ENCODE peak calls at places on chromosomes 3 and 15, in four cellular contexts. A is H9, C is Calu3, S is astrocyte of the spinal cord. J is an unnamed sample.

GRCh38 chr15:39786444-39787056 is 3.9 kb upstream of the FSIP1 start:
- DNase-seq in A (no peak), C (peak), S (peak), J (peak)

GRCh38 chr3:72163809-72164634 is 379.1 kb upstream of the PROK2 start:
- DNase-seq in A (no peak), C (no peak), S (no peak), J (no peak)

GRCh38 chr15:71679223-71680078 is 130.9 kb upstream of the NR2E3 start:
- DNase-seq in A (no peak), C (no peak), S (peak), J (no peak)

GRCh38 chr15:67433495-67434099 is 87.3 kb upstream of the C15orf61 start:
- DNase-seq in A (peak), C (peak), S (peak), J (peak)

GRCh38 chr15:56919708-56920637 is 1.5 kb downstream of the TCF12 start:
- DNase-seq in A (peak), C (peak), S (peak), J (peak)

GRCh38 chr3:156760333-156760732 is 65.8 kb upstream of the LEKR1 start:
- DNase-seq in A (no peak), C (no peak), S (no peak), J (no peak)

GRCh38 chr15:32718082-32718821 is 448 bp downstream of the GREM1 start:
- DNase-seq in A (peak), C (no peak), S (peak), J (no peak)

GRCh38 chr3:192864943-192865342 is 52.7 kb downstream of the MB21D2 start:
- DNase-seq in A (no peak), C (no peak), S (no peak), J (no peak)

GRCh38 chr3:132543016-132543739 is 53.9 kb upstream of the ACKR4 start:
- DNase-seq in A (no peak), C (peak), S (peak), J (peak)

GRCh38 chr3:37291275-37291700 is 116.9 kb upstream of the LRRFIP2 start:
- DNase-seq in A (no peak), C (no peak), S (peak), J (peak)

GRCh38 chr3:100740207-100740606 is 30.9 kb downstream of the TFG start:
- DNase-seq in A (no peak), C (no peak), S (no peak), J (no peak)

GRCh38 chr3:119323401-119324107 is 29.4 kb downstream of the ARHGAP31 start:
- DNase-seq in A (peak), C (peak), S (no peak), J (no peak)

GRCh38 chr15:70140543-70141375 is 43.0 kb upstream of the TLE3 start:
- DNase-seq in A (peak), C (peak), S (peak), J (peak)

GRCh38 chr3:18211116-18211515 is 214.0 kb downstream of the SATB1 start:
- DNase-seq in A (no peak), C (no peak), S (peak), J (no peak)

GRCh38 chr15:78751602-78751979 is 59.7 kb downstream of the ADAMTS7 start:
- DNase-seq in A (no peak), C (no peak), S (no peak), J (no peak)

GRCh38 chr15:62752687-62753517 is 289.6 kb upstream of the TPM1 start:
- DNase-seq in A (no peak), C (no peak), S (peak), J (no peak)

GRCh38 chr15:67133026-67133425 is 67.6 kb downstream of the SMAD3 start:
- DNase-seq in A (no peak), C (no peak), S (no peak), J (no peak)

GRCh38 chr3:12423918-12424634 is 60.2 kb upstream of the TSEN2 start:
- DNase-seq in A (no peak), C (no peak), S (peak), J (peak)

GRCh38 chr3:82715091-82715856 is 953.8 kb upstream of the GBE1 start:
- DNase-seq in A (no peak), C (no peak), S (no peak), J (no peak)

GRCh38 chr3:148203263-148204010 is 494.3 kb upstream of the AGTR1 start:
- DNase-seq in A (no peak), C (no peak), S (no peak), J (no peak)

GRCh38 chr3:161630791-161631190 is 134.2 kb downstream of the OTOL1 start:
- DNase-seq in A (no peak), C (no peak), S (peak), J (peak)

GRCh38 chr3:169634618-169635236 is 28.8 kb downstream of the MECOM start:
- DNase-seq in A (no peak), C (peak), S (no peak), J (peak)

GRCh38 chr3:39962566-39962965 is 153.2 kb downstream of the MYRIP start:
- DNase-seq in A (no peak), C (no peak), S (peak), J (no peak)

GRCh38 chr3:57298041-57298440 is 5.6 kb upstream of the ASB14 start:
- DNase-seq in A (no peak), C (peak), S (peak), J (peak)

GRCh38 chr15:68054658-68055223 is 626 bp downstream of the PIAS1 start:
- DNase-seq in A (peak), C (peak), S (peak), J (peak)

DNA sequence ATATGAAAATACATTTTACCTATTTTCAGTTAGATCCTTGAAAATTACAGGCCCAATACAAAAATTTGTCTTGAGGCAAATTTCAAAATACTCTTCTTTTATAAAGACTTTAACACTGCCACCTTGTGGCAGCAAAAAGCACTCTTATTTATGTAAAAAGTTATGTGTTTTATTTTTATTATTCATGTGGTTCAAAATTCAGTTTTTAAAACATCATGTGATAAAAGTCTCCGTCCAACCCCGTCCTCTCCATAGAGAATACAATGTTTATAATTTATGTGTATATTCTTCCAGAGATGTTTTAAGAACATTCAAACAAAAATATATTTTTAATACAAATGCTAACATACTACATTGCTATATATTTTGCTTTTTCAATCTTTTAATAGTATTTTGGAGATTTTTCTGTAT is 36.9 kb upstream of the TRIM59 start:
- DNase-seq in A (no peak), C (peak), S (peak), J (peak)
- TF ChIP-seq CTCF in A (peak), C (peak), S (peak), J (peak)

DNA sequence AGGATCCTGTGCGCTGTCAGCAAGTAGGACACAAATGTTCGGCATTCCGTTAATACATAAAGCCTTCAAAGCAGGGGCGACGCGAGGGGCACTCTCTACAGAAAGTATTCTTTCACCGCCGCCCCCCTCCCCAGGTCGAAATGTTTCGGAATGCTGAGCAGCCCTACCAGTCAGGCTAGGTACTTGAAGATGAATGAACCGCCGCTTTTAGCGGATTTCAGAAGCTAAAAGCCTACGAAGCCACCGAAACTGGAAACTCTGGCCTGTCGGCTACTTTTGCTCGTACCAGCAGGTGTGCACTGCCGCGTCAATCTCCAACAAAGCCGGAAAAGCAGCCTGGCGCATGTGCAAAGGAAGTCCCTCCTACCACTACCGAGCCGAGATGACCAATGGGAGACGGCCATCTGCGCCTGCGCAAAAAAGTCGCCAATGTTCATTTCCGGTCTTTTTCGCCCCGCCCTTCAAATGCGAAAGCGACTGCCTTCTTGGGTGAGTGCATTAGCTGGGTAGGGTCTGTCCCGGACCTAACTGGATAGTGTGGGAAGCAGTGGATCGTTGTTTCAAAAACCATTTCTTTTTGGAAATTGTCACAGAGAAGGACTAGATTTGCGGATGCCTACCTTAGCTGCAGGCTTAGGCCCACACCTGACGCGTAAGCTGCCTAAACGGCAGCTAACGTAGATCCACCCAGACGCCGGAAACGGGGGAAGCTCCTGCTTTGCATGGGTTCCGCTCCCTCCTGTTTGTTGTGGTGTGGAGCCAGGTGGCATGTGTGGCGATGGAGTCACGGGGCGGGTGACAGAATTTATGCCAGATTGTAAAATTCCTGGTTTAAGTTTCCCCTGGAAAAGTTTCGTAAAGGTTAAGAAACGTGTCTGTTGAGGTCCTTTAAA is at the start of gene WDR5B:
- DNase-seq in A (peak), C (peak), S (peak), J (peak)
- TF ChIP-seq CTCF in A (no peak), C (peak), S (no peak), J (no peak)

GRCh38 chr15:77497108-77497737 is 76.5 kb downstream of the HMG20A start:
- DNase-seq in A (peak), C (no peak), S (peak), J (peak)
- TF ChIP-seq CTCF in A (peak), C (no peak), S (no peak), J (no peak)

GRCh38 chr3:5057217-5057616 is 64.9 kb upstream of the ARL8B start:
- DNase-seq in A (no peak), C (no peak), S (no peak), J (no peak)
- TF ChIP-seq CTCF in A (no peak), C (no peak), S (no peak), J (no peak)

DNA sequence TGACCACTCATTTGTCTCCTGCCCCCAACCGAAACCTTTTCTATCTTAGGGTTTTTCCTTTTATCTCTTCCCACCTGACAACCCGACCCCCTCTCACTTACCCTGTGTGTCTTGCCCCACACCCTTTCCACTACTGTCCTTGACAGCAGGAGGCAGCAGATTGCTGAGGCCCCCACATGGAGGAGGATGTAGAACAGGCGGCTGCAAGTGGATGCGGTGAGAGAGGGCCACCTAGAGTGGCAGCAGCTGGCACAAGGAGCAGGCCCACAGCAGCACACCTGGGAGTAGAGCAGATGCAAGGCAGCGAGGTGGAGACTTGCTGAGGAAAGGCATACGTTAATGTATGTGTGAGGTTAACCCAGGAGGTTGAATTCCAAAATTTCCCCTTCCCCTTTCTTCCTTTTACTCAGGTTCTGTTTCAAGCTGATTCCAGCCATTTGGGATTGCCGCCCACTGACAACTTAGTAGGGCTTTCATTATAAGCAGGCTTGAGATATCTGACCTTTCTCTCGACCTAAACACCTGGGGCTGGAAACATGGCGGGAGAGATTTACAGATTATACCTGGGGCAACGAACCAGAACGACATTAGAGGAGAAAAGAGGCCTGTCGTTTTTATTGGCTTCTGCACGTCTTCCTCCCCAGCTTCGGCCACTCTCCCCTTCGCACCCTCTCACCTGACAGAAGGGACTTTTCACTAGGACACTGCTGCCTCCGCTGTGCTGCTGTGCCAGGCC is 643 bp downstream of the SERINC4 start:
- DNase-seq in A (peak), C (no peak), S (no peak), J (no peak)
- TF ChIP-seq CTCF in A (no peak), C (no peak), S (no peak), J (no peak)

DNA sequence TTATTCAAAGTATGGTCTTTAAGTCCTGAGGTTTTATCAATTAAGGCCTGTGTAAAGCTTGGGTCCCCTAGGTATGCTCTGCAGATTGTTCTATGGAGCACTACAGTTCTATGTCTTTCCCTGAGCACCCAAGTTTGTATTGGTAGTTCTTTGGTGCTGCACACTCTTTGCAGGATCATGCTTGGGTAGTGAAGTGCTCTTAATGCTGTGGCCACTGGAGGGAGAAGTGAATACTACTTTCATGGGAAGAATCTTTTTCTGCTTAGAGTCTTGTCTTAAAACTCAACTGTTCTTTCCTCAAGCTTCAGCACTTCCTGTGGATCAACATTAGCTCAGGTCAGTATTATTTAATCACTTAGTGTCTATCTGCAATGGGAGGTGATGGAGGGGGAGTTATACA is 93.6 kb upstream of the CFAP20DC start:
- DNase-seq in A (no peak), C (no peak), S (no peak), J (peak)
- TF ChIP-seq CTCF in A (peak), C (no peak), S (peak), J (no peak)

GRCh38 chr3:1611824-1612223 is 486.8 kb upstream of the CNTN4 start:
- DNase-seq in A (no peak), C (no peak), S (no peak), J (no peak)
- TF ChIP-seq CTCF in A (peak), C (no peak), S (no peak), J (no peak)

GRCh38 chr15:65629548-65629947 is 7.8 kb downstream of the SLC24A1 start:
- DNase-seq in A (no peak), C (no peak), S (no peak), J (no peak)
- TF ChIP-seq CTCF in A (no peak), C (no peak), S (no peak), J (no peak)

GRCh38 chr3:11198495-11198894 is 44.2 kb downstream of the HRH1 start:
- DNase-seq in A (no peak), C (no peak), S (no peak), J (no peak)
- TF ChIP-seq CTCF in A (no peak), C (no peak), S (no peak), J (no peak)